ENCODE peak calls at places on chromosome 16, in four cellular contexts. T, O, V and W are unnamed samples.

GRCh38 chr16:21083729-21084268 is 66.8 kb downstream of the DNAH3 start:
- DNase-seq in T (peak), O (peak), V (peak), W (peak)

GRCh38 chr16:75621170-75621477 is 2.0 kb downstream of the ADAT1 start:
- DNase-seq in T (no peak), O (no peak), V (no peak), W (peak)

GRCh38 chr16:54957403-54957802 is 26.7 kb downstream of the IRX5 start:
- DNase-seq in T (peak), O (peak), V (no peak), W (no peak)

GRCh38 chr16:49405123-49405522 is 31.5 kb downstream of the C16orf78 start:
- DNase-seq in T (no peak), O (no peak), V (no peak), W (no peak)

GRCh38 chr16:85215478-85216120 is 103.3 kb upstream of the CIBAR2 start:
- DNase-seq in T (no peak), O (no peak), V (no peak), W (no peak)

GRCh38 chr16:27083861-27084261 is 17.1 kb downstream of the C16orf82 start:
- DNase-seq in T (no peak), O (no peak), V (no peak), W (no peak)

GRCh38 chr16:54282202-54282922 is 4.2 kb downstream of the IRX3 start:
- DNase-seq in T (peak), O (no peak), V (peak), W (no peak)

GRCh38 chr16:1997591-1998359 is 8.0 kb downstream of the SYNGR3 start:
- DNase-seq in T (no peak), O (no peak), V (no peak), W (no peak)

GRCh38 chr16:3467920-3468319 is 24.4 kb downstream of the NAA60 start:
- DNase-seq in T (no peak), O (no peak), V (no peak), W (no peak)

GRCh38 chr16:66293207-66293735 is 73.2 kb upstream of the CDH5 start:
- DNase-seq in T (no peak), O (no peak), V (no peak), W (no peak)

GRCh38 chr16:80936410-80936809 is 70.3 kb downstream of the CMC2 start:
- DNase-seq in T (no peak), O (no peak), V (no peak), W (no peak)

GRCh38 chr16:88076211-88076931 is 125.1 kb downstream of the BANP start:
- DNase-seq in T (no peak), O (no peak), V (no peak), W (no peak)

GRCh38 chr16:87924937-87925670 is 11.2 kb downstream of the CA5A start:
- DNase-seq in T (no peak), O (no peak), V (peak), W (no peak)

GRCh38 chr16:895371-895770 is 75.4 kb downstream of the LMF1 start:
- DNase-seq in T (no peak), O (no peak), V (no peak), W (no peak)

GRCh38 chr16:15055141-15056053 is 477 bp downstream of the NTAN1 start:
- DNase-seq in T (peak), O (no peak), V (no peak), W (peak)

GRCh38 chr16:66335704-66336329 is 30.7 kb upstream of the CDH5 start:
- DNase-seq in T (no peak), O (no peak), V (peak), W (peak)

GRCh38 chr16:66199189-66199588 is 167.3 kb upstream of the CDH5 start:
- DNase-seq in T (no peak), O (no peak), V (no peak), W (no peak)